ENCODE peak calls at places on chromosomes 3 and 15, in eight cellular contexts. K is neuronal stem cell, S is psoas muscle, H is tibial artery, J is esophagus squamous epithelium, A is cardiac muscle cell, Z is BE2C, B is adrenal gland. X is an unnamed sample. For H3K9me3, H3K4me1 and H3K36me3, the result is how much of the 10 kb centered on the place peaks cover.

GRCh38 chr15:98076021-98076816 is 115.7 kb downstream of the ARRDC4 start:
- DNase-seq in J (no peak), Z (no peak), S (peak), H (peak), B (peak), A (no peak), K (no peak), X (no peak)

GRCh38 chr3:18134386-18135082 is 290.6 kb downstream of the SATB1 start:
- DNase-seq in Z (no peak), B (no peak), K (peak), A (peak), J (no peak), H (no peak), S (no peak), X (no peak)

GRCh38 chr15:44500555-44500954 is 36.4 kb upstream of the EIF3J start:
- DNase-seq in S (no peak), Z (no peak), B (no peak), J (no peak), H (no peak), K (no peak), A (no peak), X (no peak)

GRCh38 chr3:17478673-17479072 is 263.8 kb downstream of the TBC1D5 start:
- DNase-seq in H (no peak), Z (no peak), B (no peak), J (no peak), K (no peak), S (no peak), A (peak), X (no peak)

GRCh38 chr3:155944081-155944480 is 73.6 kb downstream of the GMPS start:
- DNase-seq in B (no peak), Z (no peak), J (no peak), A (no peak), H (no peak), S (no peak), K (no peak), X (no peak)

GRCh38 chr15:66763186-66764066 is 61.4 kb downstream of the SMAD6 start:
- DNase-seq in J (no peak), S (peak), K (no peak), H (peak), B (peak), A (peak), Z (peak), X (peak)

GRCh38 chr3:129490273-129490675 is 38.2 kb upstream of the RHO start:
- DNase-seq in A (peak), J (no peak), K (peak), S (peak), B (peak), Z (peak), H (peak), X (peak)

GRCh38 chr3:136992091-136992490 is 34.3 kb downstream of the IL20RB start:
- DNase-seq in B (no peak), A (no peak), J (no peak), S (no peak), H (no peak), Z (no peak), K (no peak), X (no peak)

GRCh38 chr15:31337352-31338031 is 10.9 kb downstream of the KLF13 start:
- DNase-seq in B (no peak), H (no peak), K (no peak), A (no peak), J (no peak), S (no peak), Z (no peak), X (no peak)

GRCh38 chr3:36656873-36657272 is 107.5 kb downstream of the DCLK3 start:
- DNase-seq in K (no peak), J (no peak), Z (no peak), B (no peak), H (no peak), S (no peak), A (no peak), X (no peak)

GRCh38 chr3:131535596-131535995 is 32.8 kb upstream of the MRPL3 start:
- DNase-seq in J (no peak), A (no peak), S (no peak), B (no peak), Z (no peak), H (no peak), K (no peak), X (no peak)

GRCh38 chr15:73986776-73987056 is 5.4 kb downstream of the STOML1 start:
- DNase-seq in H (no peak), J (no peak), A (no peak), K (no peak), S (no peak), Z (no peak), B (no peak), X (no peak)

GRCh38 chr15:79593119-79593869 is 161.2 kb downstream of the MINAR1 start:
- DNase-seq in B (no peak), J (no peak), Z (peak), A (peak), K (no peak), S (no peak), H (no peak), X (peak)

GRCh38 chr3:197511130-197511529 is 44.6 kb downstream of the BDH1 start:
- DNase-seq in K (no peak), S (no peak), H (no peak), B (no peak), J (no peak), Z (no peak), A (no peak), X (no peak)

GRCh38 chr15:69910511-69910910 is 187.2 kb downstream of the TLE3 start:
- DNase-seq in S (no peak), H (peak), J (no peak), Z (no peak), B (no peak), K (no peak), A (no peak), X (no peak)

GRCh38 chr3:19149388-19149787 is 1.1 kb downstream of the KCNH8 start:
- DNase-seq in A (peak), B (peak), J (no peak), Z (no peak), S (no peak), K (peak), H (no peak), X (no peak)

GRCh38 chr15:50339717-50340116 is 15.3 kb downstream of the GABPB1 start:
- DNase-seq in J (no peak), Z (no peak), B (no peak), H (no peak), S (no peak), A (no peak), K (no peak), X (no peak)

GRCh38 chr3:197750863-197751737 is 1.4 kb downstream of the FYTTD1 start:
- DNase-seq in H (peak), J (no peak), S (peak), Z (peak), K (no peak), B (peak), A (peak), X (peak)

GRCh38 chr3:183269345-183269744 is 16.3 kb downstream of the B3GNT5 start:
- DNase-seq in S (no peak), B (no peak), J (no peak), Z (no peak), K (no peak), A (no peak), H (no peak), X (no peak)

GRCh38 chr3:16069149-16069922 is 105.1 kb upstream of the GALNT15 start:
- DNase-seq in B (no peak), Z (no peak), H (no peak), K (no peak), J (no peak), S (no peak), A (peak), X (no peak)

GRCh38 chr15:25238716-25239470 is 199.9 kb downstream of the UBE3A start:
- DNase-seq in K (no peak), Z (no peak), A (no peak), H (peak), B (no peak), S (peak), J (no peak), X (no peak)

GRCh38 chr15:25238126-25238525 is 200.7 kb downstream of the UBE3A start:
- DNase-seq in A (no peak), H (peak), Z (no peak), B (no peak), K (no peak), S (peak), J (no peak), X (no peak)

GRCh38 chr15:25240461-25241021 is 198.3 kb downstream of the UBE3A start:
- DNase-seq in S (peak), K (no peak), A (no peak), J (no peak), H (peak), Z (peak), B (no peak), X (no peak)

GRCh38 chr15:25241241-25241801 is 197.5 kb downstream of the UBE3A start:
- DNase-seq in B (peak), S (peak), K (no peak), J (no peak), H (peak), A (no peak), Z (peak), X (no peak)

DNA sequence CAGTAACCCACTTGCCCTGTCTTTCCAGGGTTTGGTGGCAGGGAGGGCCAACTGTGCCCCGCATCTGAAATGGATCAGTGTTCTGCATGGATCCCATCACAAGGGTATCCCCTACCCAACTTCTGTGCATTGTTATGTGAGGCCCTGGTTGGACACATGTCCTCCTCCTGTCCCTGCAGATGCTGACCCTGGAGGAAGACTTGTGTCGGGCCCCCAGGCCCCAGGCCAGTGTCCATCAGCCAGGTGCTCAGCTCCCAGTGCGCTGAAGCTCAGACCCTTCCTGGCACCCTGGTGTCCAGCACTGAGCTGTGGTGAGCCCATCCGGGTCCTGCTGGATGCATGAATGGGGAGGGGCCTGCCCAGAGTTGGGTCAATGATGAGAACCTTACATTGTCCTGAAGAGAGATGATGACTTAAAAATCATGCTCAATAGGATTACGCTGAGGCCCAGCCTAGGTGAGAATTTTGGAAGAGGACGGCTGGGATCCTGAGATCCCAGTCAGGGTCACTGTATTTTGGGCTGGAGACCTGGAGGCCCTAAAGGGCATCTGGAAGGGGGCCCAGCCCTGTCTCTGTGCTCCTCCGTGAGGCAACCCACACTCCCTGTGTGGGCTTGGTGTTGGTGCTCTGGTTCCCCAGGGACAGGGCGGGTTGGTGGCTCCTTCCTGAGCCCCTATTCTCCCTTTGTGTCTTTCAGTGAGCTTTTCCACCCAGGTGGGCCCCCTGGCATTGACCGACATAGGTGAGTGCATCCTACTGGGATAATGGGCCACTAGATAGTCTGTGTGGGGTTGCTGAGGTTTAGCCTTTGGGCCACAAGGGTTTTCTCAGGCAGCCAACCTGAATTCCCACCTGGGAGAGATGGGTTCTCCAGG is 199.1 kb downstream of the UBE3A start:
- DNase-seq in Z (no peak), S (peak), J (no peak), H (peak), K (no peak), B (no peak), A (no peak), X (no peak)
- H3K9me3 ChIP-seq in Z (under half), S (under half), J (under half), H (half or more), K (under half), B (under half), A (under half), X (half or more)

DNA sequence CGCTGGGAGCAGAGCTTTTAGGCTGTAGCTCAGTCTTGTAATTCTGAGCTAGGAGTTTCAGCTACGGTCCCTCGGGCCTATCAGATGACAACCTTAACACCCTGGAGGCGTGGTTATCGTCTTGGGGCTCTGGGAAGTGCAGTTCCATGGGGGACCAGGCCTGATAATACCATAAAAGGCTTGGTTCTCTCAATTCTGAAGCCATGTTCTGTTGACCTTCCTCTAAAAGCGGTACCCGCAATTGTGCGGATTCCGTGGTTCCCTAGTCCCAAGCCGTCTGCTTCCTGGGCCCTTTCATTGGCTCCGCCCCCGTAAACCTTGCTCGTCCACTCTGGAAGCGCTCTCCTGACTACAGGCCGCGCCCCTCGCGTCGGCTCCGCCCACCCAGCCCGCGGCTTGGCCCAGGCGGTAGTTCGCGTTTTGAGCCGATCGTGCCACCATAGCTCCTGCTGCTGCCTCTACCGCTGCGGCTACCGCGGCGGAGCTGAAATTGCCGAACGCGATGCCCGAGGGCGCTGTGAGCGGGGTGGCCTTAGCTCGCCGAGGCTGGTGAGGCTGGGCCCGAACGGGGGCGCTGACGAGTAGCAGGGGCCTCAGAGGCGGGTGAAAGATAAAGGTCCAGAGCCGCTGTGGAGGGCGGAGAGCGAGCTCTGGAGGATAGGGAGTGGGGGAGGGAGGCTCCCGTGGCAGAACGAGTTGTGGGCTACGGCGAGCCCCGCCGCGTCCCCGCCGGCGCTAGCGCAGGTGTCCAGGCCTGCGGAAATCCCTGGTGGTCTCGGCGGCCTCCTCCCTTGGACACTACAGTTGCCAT is at the start of gene MAPKBP1:
- DNase-seq in B (peak), J (peak), S (peak), A (peak), Z (peak), H (peak), K (peak), X (peak)
- H3K4me1 ChIP-seq in B (under half), J (half or more), S (under half), A (under half), Z (under half), H (under half), K (under half), X (under half)

GRCh38 chr3:133589503-133589902 is 16.0 kb downstream of the CDV3 start:
- DNase-seq in J (no peak), B (no peak), K (no peak), A (no peak), S (no peak), Z (no peak), H (no peak), X (no peak)
- H3K36me3 ChIP-seq in J (half or more), B (under half), K (half or more), A (under half), S (under half), Z (half or more), H (half or more), X (under half)

DNA sequence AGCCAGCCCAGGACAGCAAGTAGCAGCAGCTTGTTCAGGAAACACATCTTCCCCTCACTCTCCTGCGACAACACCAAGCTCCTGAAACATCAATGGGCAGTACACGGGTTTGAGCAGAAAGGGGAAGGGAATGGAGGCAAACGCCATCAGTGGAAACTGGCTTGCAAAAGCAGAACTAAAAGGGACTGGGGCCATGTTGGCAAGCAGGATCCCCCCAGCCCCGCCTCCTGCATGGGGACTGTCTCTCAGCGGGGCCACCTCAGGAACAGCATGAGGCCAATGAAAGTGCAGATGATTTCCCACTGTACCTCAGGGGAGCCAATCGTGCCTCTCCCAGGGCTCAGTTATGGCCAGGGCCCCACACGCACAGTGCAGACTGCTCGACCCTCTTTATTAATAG is 6.8 kb downstream of the CDAN1 start:
- DNase-seq in A (no peak), K (no peak), H (no peak), J (no peak), S (no peak), Z (no peak), B (no peak), X (no peak)
- H3K9me3 ChIP-seq in A (under half), K (under half), H (under half), J (under half), S (under half), Z (under half), B (under half), X (under half)

DNA sequence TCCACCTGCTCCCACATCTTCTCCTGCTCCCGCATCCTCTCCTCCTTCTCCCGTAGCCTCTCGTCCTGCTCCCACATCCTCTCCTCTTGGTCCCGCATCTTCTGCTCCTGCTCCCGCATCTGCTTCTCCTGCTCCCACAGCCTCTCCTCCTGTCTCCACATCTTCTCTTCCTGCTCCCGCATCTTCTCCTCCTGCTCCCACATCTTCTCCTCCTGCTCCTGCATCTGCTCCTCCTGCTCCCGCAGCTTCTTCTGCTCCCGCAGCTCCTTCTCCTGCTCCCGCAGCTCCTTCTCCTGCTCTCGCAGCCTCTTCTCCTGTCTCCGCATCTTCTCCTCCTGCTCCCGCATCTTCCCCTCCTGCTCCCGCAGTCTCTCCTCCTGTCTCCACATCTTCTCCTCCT is 5.8 kb downstream of the GOLGA6L2 start:
- DNase-seq in K (no peak), H (no peak), B (no peak), J (no peak), A (no peak), S (no peak), Z (no peak), X (no peak)
- H3K4me1 ChIP-seq in K (under half), H (under half), B (under half), J (under half), A (under half), S (under half), Z (under half), X (under half)

GRCh38 chr3:51642462-51642861 is 28.6 kb upstream of the TEX264 start:
- DNase-seq in A (peak), S (no peak), Z (no peak), B (no peak), J (no peak), H (no peak), K (no peak), X (no peak)

GRCh38 chr3:51637144-51637940 is 33.7 kb upstream of the TEX264 start:
- DNase-seq in B (no peak), H (no peak), S (no peak), Z (no peak), A (no peak), J (no peak), K (no peak), X (no peak)

DNA sequence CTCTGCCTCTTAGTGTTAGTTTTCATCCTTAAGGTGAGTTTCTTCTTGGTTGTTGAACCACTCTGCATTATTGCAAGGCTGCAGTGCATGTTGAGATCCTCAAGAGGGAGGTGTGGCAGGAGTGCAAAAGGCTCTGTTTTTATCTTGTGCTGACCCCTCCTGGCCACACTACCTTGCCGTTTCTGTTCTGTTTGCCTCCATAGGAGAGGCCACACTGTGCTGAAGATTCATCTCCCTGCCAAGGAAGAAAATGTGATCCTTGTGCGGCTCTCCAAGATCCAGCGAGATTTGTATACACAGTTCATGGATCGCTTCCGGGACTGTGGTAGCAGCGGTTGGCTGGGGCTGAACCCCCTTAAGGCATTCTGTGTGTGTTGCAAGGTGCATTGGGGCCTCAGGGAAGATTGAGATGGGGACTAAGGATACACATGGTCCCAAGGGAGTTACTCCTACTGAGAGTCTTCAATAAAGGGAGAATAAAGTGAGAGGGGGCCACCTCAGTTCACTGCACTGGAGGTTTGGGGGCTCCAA is 33.0 kb upstream of the TEX264 start:
- DNase-seq in K (peak), H (no peak), B (peak), S (no peak), J (no peak), Z (peak), A (peak), X (peak)
- H3K36me3 ChIP-seq in K (half or more), H (half or more), B (under half), S (under half), J (half or more), Z (under half), A (half or more), X (under half)

GRCh38 chr15:25236143-25236860 is 202.5 kb downstream of the UBE3A start:
- DNase-seq in Z (no peak), H (peak), S (no peak), J (no peak), A (no peak), B (no peak), K (no peak), X (no peak)

GRCh38 chr15:25234831-25235230 is 204.0 kb downstream of the UBE3A start:
- DNase-seq in B (no peak), J (no peak), H (no peak), A (no peak), S (no peak), K (no peak), Z (no peak), X (no peak)

GRCh38 chr15:25236861-25237155 is 202.0 kb downstream of the UBE3A start:
- DNase-seq in K (no peak), B (no peak), A (no peak), S (no peak), J (no peak), H (peak), Z (no peak), X (no peak)

GRCh38 chr15:25233766-25234350 is 205.0 kb downstream of the UBE3A start:
- DNase-seq in S (no peak), K (no peak), H (no peak), J (no peak), B (no peak), Z (no peak), A (no peak), X (no peak)

GRCh38 chr15:25235391-25235790 is 203.4 kb downstream of the UBE3A start:
- DNase-seq in Z (no peak), S (no peak), H (no peak), J (no peak), B (no peak), A (no peak), K (no peak), X (no peak)
- H3K9me3 ChIP-seq in Z (under half), S (under half), H (under half), J (under half), B (under half), A (under half), K (under half), X (under half)

GRCh38 chr3:58065700-58066167 is 57.5 kb downstream of the FLNB start:
- DNase-seq in H (no peak), A (no peak), J (no peak), Z (no peak), K (no peak), S (no peak), B (peak), X (no peak)
- H3K4me1 ChIP-seq in H (half or more), A (under half), J (half or more), Z (under half), K (under half), S (under half), B (under half), X (under half)

X was measured in lung.